ENCODE peak calls at places on chromosomes 13 and 19, in nine cellular contexts. S, V, H, O, J, U, D, K and E are unnamed samples.

GRCh38 chr13:76638160-76638559 is 248.0 kb downstream of the KCTD12 start:
- DNase-seq in S (no peak), V (no peak), H (no peak), O (no peak), J (no peak), U (no peak), D (no peak), K (no peak), E (no peak)

GRCh38 chr13:68076046-68076445 is 845.9 kb upstream of the PCDH9 start:
- DNase-seq in S (no peak), V (no peak), H (no peak), O (no peak), J (no peak), U (no peak), D (no peak), K (no peak), E (no peak)

GRCh38 chr13:28494537-28494860 is 429 bp downstream of the FLT1 start:
- DNase-seq in S (no peak), V (no peak), H (no peak), O (no peak), J (peak), U (no peak), D (peak), K (peak), E (no peak)

GRCh38 chr19:16193466-16193865 is 4.2 kb upstream of the AP1M1 start:
- DNase-seq in S (no peak), V (no peak), H (no peak), O (no peak), J (no peak), U (no peak), D (no peak), K (no peak), E (no peak)

GRCh38 chr19:36054733-36055686 is at the start of gene WDR62:
- DNase-seq in S (peak), V (peak), H (no peak), O (peak), J (peak), U (peak), D (peak), K (peak), E (peak)

GRCh38 chr19:6423499-6424189 is 967 bp downstream of the KHSRP start:
- DNase-seq in S (peak), V (no peak), H (no peak), O (no peak), J (peak), U (no peak), D (peak), K (peak), E (peak)

GRCh38 chr13:39263531-39263930 is 225.3 kb downstream of the NHLRC3 start:
- DNase-seq in S (no peak), V (no peak), H (no peak), O (no peak), J (no peak), U (no peak), D (no peak), K (no peak), E (no peak)

GRCh38 chr13:78604782-78605611 is 1.6 kb upstream of the POU4F1 start:
- DNase-seq in S (no peak), V (no peak), H (no peak), O (no peak), J (no peak), U (no peak), D (peak), K (no peak), E (peak)

GRCh38 chr19:38335949-38336637 is 463 bp downstream of the CATSPERG start:
- DNase-seq in S (peak), V (peak), H (peak), O (peak), J (peak), U (peak), D (peak), K (peak), E (peak)